ENCODE peak calls at places on chromosome 1, in four cellular contexts. W is AG04449, J is epithelial cell of esophagus, O is cardiac muscle cell. H is an unnamed sample.

GRCh38 chr1:110915804-110916203 is 42.9 kb downstream of the CD53 start:
- DNase-seq in J (no peak), W (no peak), O (no peak), H (no peak)

GRCh38 chr1:99755664-99756063 is 10.8 kb downstream of the FRRS1 start:
- DNase-seq in O (no peak), J (no peak), W (no peak), H (no peak)

GRCh38 chr1:192675716-192676115 is 39.8 kb downstream of the RGS13 start:
- DNase-seq in J (no peak), W (no peak), O (no peak), H (no peak)

GRCh38 chr1:231242516-231243198 is 1.6 kb downstream of the GNPAT start:
- DNase-seq in W (no peak), J (peak; percentile 14), O (peak; percentile 42), H (no peak)

GRCh38 chr1:79355073-79355472 is 348.5 kb upstream of the ADGRL4 start:
- DNase-seq in W (peak; percentile 59), J (peak; percentile 17), O (peak; percentile 11), H (peak; percentile 39)

GRCh38 chr1:193707271-193708015 is 521.0 kb upstream of the B3GALT2 start:
- DNase-seq in J (peak; percentile 88), W (no peak), O (peak; percentile 37), H (no peak)

GRCh38 chr1:233281711-233282581 is 13.6 kb downstream of the PCNX2 start:
- DNase-seq in W (no peak), J (no peak), O (peak; percentile 83), H (no peak)

GRCh38 chr1:2393471-2393877 is 1.8 kb downstream of the RER1 start:
- DNase-seq in W (no peak), O (no peak), J (no peak), H (no peak)

GRCh38 chr1:208540724-208541123 is 296.5 kb upstream of the PLXNA2 start:
- DNase-seq in O (no peak), J (no peak), W (no peak), H (no peak)

GRCh38 chr1:246753670-246754535 is 29.7 kb downstream of the SCCPDH start:
- DNase-seq in W (no peak), O (peak; percentile 68), J (peak; percentile 65), H (peak; percentile 13)

GRCh38 chr1:195637474-195637873 is 970.8 kb downstream of the KCNT2 start:
- DNase-seq in J (no peak), W (no peak), O (no peak), H (no peak)

GRCh38 chr1:243488459-243489163 is 232.8 kb downstream of the SDCCAG8 start:
- DNase-seq in O (no peak), J (no peak), W (no peak), H (no peak)

GRCh38 chr1:30130106-30130505 is 593.3 kb downstream of the MATN1 start:
- DNase-seq in J (no peak), W (no peak), O (no peak), H (no peak)

GRCh38 chr1:17232759-17233661 is 15.9 kb upstream of the PADI3 start:
- DNase-seq in J (peak; percentile 88), O (peak; percentile 62), W (peak; percentile 92), H (peak; percentile 69)

GRCh38 chr1:81836007-81836626 is 35.4 kb downstream of the ADGRL2 start:
- DNase-seq in J (no peak), O (no peak), W (no peak), H (no peak)

GRCh38 chr1:229664133-229664689 is 38.2 kb downstream of the URB2 start:
- DNase-seq in J (peak; percentile 93), O (peak; percentile 64), W (no peak), H (no peak)

GRCh38 chr1:8598060-8598724 is 219.2 kb downstream of the RERE start:
- DNase-seq in O (peak; percentile 80), J (peak; percentile 38), W (no peak), H (peak; percentile 31)

GRCh38 chr1:18526436-18527275 is 45.9 kb downstream of the KLHDC7A start:
- DNase-seq in O (no peak), W (no peak), J (no peak), H (no peak)

GRCh38 chr1:32199043-32199716 is 1.2 kb upstream of the CCDC28B start:
- DNase-seq in O (no peak), J (no peak), W (no peak), H (no peak)

GRCh38 chr1:162145966-162146696 is 76.6 kb downstream of the NOS1AP start:
- DNase-seq in J (no peak), O (no peak), W (no peak), H (no peak)

GRCh38 chr1:33169290-33170055 is 12.4 kb downstream of the TRIM62 start:
- DNase-seq in W (no peak), O (peak; percentile 43), J (no peak), H (no peak)

GRCh38 chr1:156618853-156619581 is at the start of gene HAPLN2:
- DNase-seq in J (peak; percentile 46), W (no peak), O (no peak), H (no peak)

GRCh38 chr1:119647228-119647733 is 785 bp downstream of the ZNF697 start:
- DNase-seq in W (no peak), J (no peak), O (no peak), H (no peak)

GRCh38 chr1:228776439-228776838 is 41.2 kb downstream of the RHOU start:
- DNase-seq in J (no peak), W (no peak), O (peak; percentile 46), H (no peak)

GRCh38 chr1:76006234-76006633 is 68.3 kb upstream of the ST6GALNAC3 start:
- DNase-seq in W (no peak), O (peak; percentile 51), J (peak; percentile 5), H (peak; percentile 62)

GRCh38 chr1:155052412-155053400 is 1.6 kb downstream of the ADAM15 start:
- DNase-seq in O (no peak), W (no peak), J (peak; percentile 51), H (no peak)
- H3K4me3 ChIP-seq in O (no peak overlapping the region), W (peak overlapping the region; percentile 71), J (peak overlapping the region; percentile 86), H (peak overlapping the region; percentile 83)

GRCh38 chr1:248841702-248842395 is 3.8 kb downstream of the ZNF672 start:
- DNase-seq in J (peak; percentile 75), W (no peak), O (peak; percentile 81), H (no peak)
- H3K4me3 ChIP-seq in J (no peak overlapping the region), W (no peak overlapping the region), O (no peak overlapping the region), H (no peak overlapping the region)

GRCh38 chr1:27525296-27526271 is 35.6 kb upstream of the WASF2 start:
- DNase-seq in O (peak; percentile 75), W (no peak), J (peak; percentile 63), H (no peak)
- H3K4me3 ChIP-seq in O (peak overlapping the region; percentile 38), W (peak overlapping the region; percentile 13), J (peak overlapping the region; percentile 25), H (no peak overlapping the region)

GRCh38 chr1:170533331-170533730 is 1.4 kb downstream of the GORAB start:
- DNase-seq in W (no peak), J (no peak), O (peak; percentile 78), H (no peak)
- H3K4me3 ChIP-seq in W (peak overlapping the region; percentile 64), J (no peak overlapping the region), O (peak overlapping the region; percentile 61), H (peak overlapping the region; percentile 68)

GRCh38 chr1:197911857-197912696 is 5.1 kb upstream of the LHX9 start:
- DNase-seq in O (no peak), J (no peak), W (no peak), H (no peak)

GRCh38 chr1:197912739-197913494 is 4.3 kb upstream of the LHX9 start:
- DNase-seq in O (no peak), J (no peak), W (no peak), H (no peak)

GRCh38 chr1:197910120-197911110 is 6.8 kb upstream of the LHX9 start:
- DNase-seq in O (no peak), W (no peak), J (no peak), H (no peak)

GRCh38 chr1:197909346-197909745 is 6.9 kb downstream of the C1orf53 start:
- DNase-seq in J (no peak), O (no peak), W (no peak), H (no peak)

GRCh38 chr1:197911172-197911856 is 5.9 kb upstream of the LHX9 start:
- DNase-seq in O (no peak), J (no peak), W (no peak), H (no peak)
- H3K4me3 ChIP-seq in O (no peak overlapping the region), J (no peak overlapping the region), W (peak overlapping the region; percentile 36), H (no peak overlapping the region)

H was measured in skeletal muscle cell.